ENCODE peak calls at places on chromosomes 3 and 15, in four cellular contexts. One of them, this sample, is unnamed. For H3K4me1, the result is how much of the 10 kb centered on the place peaks cover.

GRCh38 chr3:182726258-182727142 is 66.8 kb upstream of the ATP11B start:
- DNase-seq in lower lobe of right lung: no peak
- DNase-seq in psoas muscle: no peak
- DNase-seq in ovary: no peak
- DNase-seq in this sample: peak

GRCh38 chr15:29059871-29060640 is 174.3 kb downstream of the APBA2 start:
- DNase-seq in lower lobe of right lung: no peak
- DNase-seq in psoas muscle: no peak
- DNase-seq in ovary: no peak
- DNase-seq in this sample: no peak

GRCh38 chr15:45919806-45920205 is 285.0 kb downstream of the SQOR start:
- DNase-seq in lower lobe of right lung: peak
- DNase-seq in psoas muscle: no peak
- DNase-seq in ovary: no peak
- DNase-seq in this sample: no peak

GRCh38 chr15:91158415-91159394 is 58.6 kb downstream of the SV2B start:
- DNase-seq in lower lobe of right lung: no peak
- DNase-seq in psoas muscle: no peak
- DNase-seq in ovary: no peak
- DNase-seq in this sample: no peak

GRCh38 chr15:70206668-70207067 is 109.0 kb upstream of the TLE3 start:
- DNase-seq in lower lobe of right lung: no peak
- DNase-seq in psoas muscle: no peak
- DNase-seq in ovary: no peak
- DNase-seq in this sample: no peak

GRCh38 chr3:55169608-55170010 is 241.8 kb upstream of the LRTM1 start:
- DNase-seq in lower lobe of right lung: no peak
- DNase-seq in psoas muscle: no peak
- DNase-seq in ovary: no peak
- DNase-seq in this sample: no peak

GRCh38 chr15:26767169-26767670 is 5.6 kb downstream of the GABRB3 start:
- DNase-seq in lower lobe of right lung: no peak
- DNase-seq in psoas muscle: no peak
- DNase-seq in ovary: no peak
- DNase-seq in this sample: no peak

GRCh38 chr3:45592830-45593707 is 1.5 kb upstream of the LIMD1 start:
- DNase-seq in lower lobe of right lung: peak
- DNase-seq in psoas muscle: peak
- DNase-seq in ovary: peak
- DNase-seq in this sample: peak

GRCh38 chr15:68674975-68675374 is 96.2 kb downstream of the CORO2B start:
- DNase-seq in lower lobe of right lung: no peak
- DNase-seq in psoas muscle: no peak
- DNase-seq in ovary: no peak
- DNase-seq in this sample: no peak

GRCh38 chr3:133905376-133905775 is 9.7 kb upstream of the RAB6B start:
- DNase-seq in lower lobe of right lung: no peak
- DNase-seq in psoas muscle: no peak
- DNase-seq in ovary: no peak
- DNase-seq in this sample: no peak

GRCh38 chr3:187027531-187027936 is 97.2 kb downstream of the ST6GAL1 start:
- DNase-seq in lower lobe of right lung: no peak
- DNase-seq in psoas muscle: no peak
- DNase-seq in ovary: no peak
- DNase-seq in this sample: peak

DNA sequence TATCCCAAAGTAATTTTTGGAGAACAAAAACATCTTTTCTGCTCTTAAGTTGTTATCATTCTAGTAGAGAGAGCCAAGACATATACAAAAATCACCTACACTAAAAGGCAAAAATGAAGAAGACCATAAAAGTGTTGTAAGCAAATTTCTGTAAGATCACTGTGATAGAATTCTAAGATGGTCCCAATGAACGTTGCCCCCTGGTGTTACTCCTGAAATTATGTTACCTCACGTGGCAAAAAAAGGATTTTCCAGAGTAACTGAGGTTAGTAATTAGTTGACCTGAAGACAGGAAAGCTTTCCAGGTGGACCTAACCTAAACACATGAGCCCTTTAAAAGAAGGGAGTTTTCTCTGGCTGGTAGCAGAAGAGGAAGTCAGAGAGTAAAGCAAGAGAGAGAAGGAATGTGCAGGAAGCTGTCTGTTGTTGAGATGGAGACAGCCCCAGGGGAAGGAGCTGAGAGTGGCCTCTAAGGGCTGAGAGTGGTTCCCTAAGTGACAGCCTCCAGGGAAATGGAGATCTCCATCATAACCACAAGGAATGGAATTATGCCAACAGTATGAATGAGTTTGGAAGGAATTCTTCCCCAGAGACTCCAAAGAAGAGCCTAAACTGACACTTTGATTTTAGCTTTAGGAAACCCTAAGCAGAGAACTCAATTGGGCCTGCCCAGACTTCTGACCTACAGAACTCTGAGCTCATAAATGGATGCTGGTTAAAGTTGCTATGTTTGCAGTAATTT is 205.9 kb downstream of the CD47 start:
- DNase-seq in lower lobe of right lung: no peak
- DNase-seq in psoas muscle: no peak
- DNase-seq in ovary: no peak
- DNase-seq in this sample: no peak
- TF ChIP-seq CTCF in lower lobe of right lung: no peak
- TF ChIP-seq CTCF in psoas muscle: no peak
- TF ChIP-seq CTCF in ovary: no peak
- TF ChIP-seq CTCF in this sample: no peak

DNA sequence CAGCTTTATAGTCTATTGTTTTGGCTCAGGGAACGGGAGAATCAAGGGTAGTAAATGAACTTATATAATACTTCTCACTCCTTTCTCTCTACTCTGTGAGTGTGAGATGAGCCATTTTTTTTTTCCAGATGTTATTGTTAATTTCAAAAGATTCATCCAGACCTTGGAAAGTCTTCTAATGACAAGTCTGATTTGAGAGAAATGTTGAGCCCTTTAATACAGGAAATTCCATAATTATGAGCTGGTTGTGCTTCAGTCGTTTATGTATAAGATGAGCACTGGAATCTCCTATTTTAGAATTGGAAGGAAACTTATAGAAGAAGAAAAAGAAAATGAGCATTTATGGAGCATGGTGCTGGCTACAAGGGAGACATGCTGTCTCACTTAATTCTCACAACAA is 92.0 kb downstream of the FBN1 start:
- DNase-seq in lower lobe of right lung: no peak
- DNase-seq in psoas muscle: no peak
- DNase-seq in ovary: no peak
- DNase-seq in this sample: no peak
- H3K4me1 ChIP-seq in lower lobe of right lung: under half
- H3K4me1 ChIP-seq in psoas muscle: under half
- H3K4me1 ChIP-seq in ovary: under half
- H3K4me1 ChIP-seq in this sample: under half

GRCh38 chr15:92161039-92161670 is 232.5 kb upstream of the ST8SIA2 start:
- DNase-seq in lower lobe of right lung: no peak
- DNase-seq in psoas muscle: no peak
- DNase-seq in ovary: no peak
- DNase-seq in this sample: no peak
- H3K4me3 ChIP-seq in lower lobe of right lung: no peak
- H3K4me3 ChIP-seq in psoas muscle: no peak
- H3K4me3 ChIP-seq in ovary: no peak
- H3K4me3 ChIP-seq in this sample: no peak

DNA sequence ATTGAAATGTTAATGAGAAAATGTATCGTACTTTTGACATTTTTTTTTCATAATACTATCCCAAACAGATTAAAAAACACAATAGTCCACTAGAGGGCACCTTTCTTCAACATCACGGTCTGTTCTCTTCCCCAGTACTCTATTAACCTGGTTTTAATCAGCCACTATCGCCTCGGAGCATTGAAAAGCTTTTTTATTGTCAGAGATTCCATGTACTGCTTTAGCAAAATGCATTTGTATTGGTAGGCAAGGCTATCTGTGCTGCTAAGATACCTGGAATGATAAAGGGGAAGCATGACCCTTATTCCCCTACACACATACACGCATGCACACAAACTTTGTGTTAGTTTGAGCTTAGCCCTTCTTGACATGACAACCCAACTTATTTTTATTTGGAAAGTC is 160.1 kb upstream of the IL12A start:
- DNase-seq in lower lobe of right lung: no peak
- DNase-seq in psoas muscle: no peak
- DNase-seq in ovary: no peak
- DNase-seq in this sample: no peak
- TF ChIP-seq CTCF in lower lobe of right lung: peak
- TF ChIP-seq CTCF in psoas muscle: peak
- TF ChIP-seq CTCF in ovary: no peak
- TF ChIP-seq CTCF in this sample: no peak

GRCh38 chr3:113166357-113166718 is 45.0 kb upstream of the BOC start:
- DNase-seq in lower lobe of right lung: no peak
- DNase-seq in psoas muscle: no peak
- DNase-seq in ovary: no peak
- DNase-seq in this sample: no peak
- H3K4me1 ChIP-seq in lower lobe of right lung: under half
- H3K4me1 ChIP-seq in psoas muscle: under half
- H3K4me1 ChIP-seq in ovary: under half
- H3K4me1 ChIP-seq in this sample: under half

GRCh38 chr15:43932036-43932435 is 105.2 kb downstream of the WDR76 start:
- DNase-seq in lower lobe of right lung: no peak
- DNase-seq in psoas muscle: no peak
- DNase-seq in ovary: no peak
- DNase-seq in this sample: no peak
- H3K4me3 ChIP-seq in lower lobe of right lung: no peak
- H3K4me3 ChIP-seq in psoas muscle: no peak
- H3K4me3 ChIP-seq in ovary: no peak
- H3K4me3 ChIP-seq in this sample: no peak